ENCODE peak calls at places on chromosomes 6 and 20, in nine cellular contexts. A is H1; B is NCI-H1694 treated with DMSO at 0.1 percent for 48 hours; O is uterus; C is stimulated activated CD8-positive, alpha-beta memory T cell treated with anti-CD3 and anti-CD28 coated beads, Interleukin-7, amount 100 ng/mL, for 4 hours; S is NCI-H1105 treated with DMSO at 0.1 percent for 48 hours; U is memory B cell; H is naive B cell; V is GM06990. R is an unnamed sample.

GRCh38 chr6:44696686-44697085 is 309.2 kb downstream of the CDC5L start:
- DNase-seq in A (no peak), B (no peak), O (no peak), C (no peak), S (no peak), U (no peak), H (no peak), V (no peak), R (no peak)

GRCh38 chr6:124924333-124924759 is 37.9 kb upstream of the RNF217 start:
- DNase-seq in A (no peak), B (no peak), O (no peak), C (no peak), S (no peak), U (no peak), H (no peak), V (no peak), R (no peak)

GRCh38 chr20:8360035-8360434 is 228.0 kb downstream of the PLCB1 start:
- DNase-seq in A (no peak), B (no peak), O (no peak), C (no peak), S (no peak), U (no peak), H (no peak), V (no peak), R (no peak)

GRCh38 chr6:147922764-147923163 is 414.3 kb downstream of the SAMD5 start:
- DNase-seq in A (no peak), B (no peak), O (no peak), C (no peak), S (no peak), U (no peak), H (no peak), V (no peak), R (no peak)

GRCh38 chr20:50735813-50736212 is 4.4 kb downstream of the PARD6B start:
- DNase-seq in A (no peak), B (no peak), O (no peak), C (no peak), S (no peak), U (no peak), H (no peak), V (no peak), R (no peak)

GRCh38 chr20:15252289-15252688 is 914.9 kb upstream of the FLRT3 start:
- DNase-seq in A (no peak), B (no peak), O (no peak), C (no peak), S (no peak), U (no peak), H (no peak), V (no peak), R (no peak)

GRCh38 chr6:44021628-44022295 is 105.5 kb downstream of the MRPL14 start:
- DNase-seq in A (no peak), B (no peak), O (no peak), C (no peak), S (no peak), U (no peak), H (no peak), V (no peak), R (no peak)

GRCh38 chr20:4607287-4607713 is 114.4 kb upstream of the PRND start:
- DNase-seq in A (peak), B (peak), O (peak), C (peak), S (peak), U (peak), H (peak), V (peak), R (peak)

GRCh38 chr20:19699132-19699971 is 58.7 kb upstream of the RIN2 start:
- DNase-seq in A (no peak), B (peak), O (no peak), C (no peak), S (no peak), U (no peak), H (no peak), V (no peak), R (no peak)

GRCh38 chr6:6650839-6651238 is 62.3 kb downstream of the LY86 start:
- DNase-seq in A (no peak), B (no peak), O (no peak), C (no peak), S (no peak), U (no peak), H (no peak), V (no peak), R (no peak)

GRCh38 chr6:40722553-40723258 is 135.5 kb upstream of the LRFN2 start:
- DNase-seq in A (no peak), B (no peak), O (no peak), C (no peak), S (no peak), U (no peak), H (no peak), V (no peak), R (no peak)

GRCh38 chr6:79257381-79258205 is 23.1 kb upstream of the HMGN3 start:
- DNase-seq in A (no peak), B (no peak), O (no peak), C (no peak), S (no peak), U (no peak), H (no peak), V (no peak), R (peak)

GRCh38 chr20:23161968-23162696 is 76.0 kb upstream of the CD93 start:
- DNase-seq in A (no peak), B (no peak), O (peak), C (no peak), S (peak), U (no peak), H (no peak), V (peak), R (no peak)

GRCh38 chr6:73722318-73723060 is 26.5 kb downstream of the CD109 start:
- DNase-seq in A (no peak), B (no peak), O (no peak), C (no peak), S (no peak), U (no peak), H (no peak), V (no peak), R (no peak)